ENCODE peak calls at places on chromosome 20, in six cellular contexts. T is gastrocnemius medialis, S is NB4, G is breast epithelium, D is uterus, W is ovary. E is an unnamed sample.

GRCh38 chr20:40489886-40490285 is 199.2 kb downstream of the MAFB start:
- DNase-seq in T (no peak), S (no peak), G (no peak), D (no peak), W (no peak), E (no peak)

GRCh38 chr20:47019106-47019824 is 124.6 kb downstream of the EYA2 start:
- DNase-seq in T (no peak), S (no peak), G (no peak), D (peak; percentile 64), W (no peak), E (no peak)

GRCh38 chr20:21102252-21102609 is 3.9 kb downstream of the LINC00237 start:
- DNase-seq in T (no peak), S (peak; percentile 30), G (no peak), D (no peak), W (no peak), E (no peak)

GRCh38 chr20:17735206-17735804 is 35.5 kb downstream of the BANF2 start:
- DNase-seq in T (no peak), S (no peak), G (no peak), D (no peak), W (no peak), E (no peak)

GRCh38 chr20:33770005-33770404 is 38.2 kb downstream of the ZNF341 start:
- DNase-seq in T (no peak), S (no peak), G (no peak), D (no peak), W (no peak), E (no peak)

GRCh38 chr20:43187476-43188233 is 2.1 kb downstream of the PTPRT start:
- DNase-seq in T (no peak), S (peak; percentile 72), G (peak; percentile 74), D (peak; percentile 60), W (peak; percentile 51), E (peak; percentile 75)

GRCh38 chr20:49245921-49246740 is 26.9 kb downstream of the DDX27 start:
- DNase-seq in T (no peak), S (peak; percentile 68), G (no peak), D (no peak), W (no peak), E (peak; percentile 35)

GRCh38 chr20:44615169-44615791 is 32.9 kb downstream of the PKIG start:
- DNase-seq in T (no peak), S (no peak), G (no peak), D (no peak), W (peak; percentile 42), E (no peak)

GRCh38 chr20:10111144-10111771 is 76.5 kb downstream of the ANKEF1 start:
- DNase-seq in T (no peak), S (no peak), G (no peak), D (no peak), W (no peak), E (no peak)

GRCh38 chr20:48329676-48330644 is 497.8 kb downstream of the PREX1 start:
- DNase-seq in T (no peak), S (peak; percentile 38), G (no peak), D (no peak), W (no peak), E (no peak)

DNA sequence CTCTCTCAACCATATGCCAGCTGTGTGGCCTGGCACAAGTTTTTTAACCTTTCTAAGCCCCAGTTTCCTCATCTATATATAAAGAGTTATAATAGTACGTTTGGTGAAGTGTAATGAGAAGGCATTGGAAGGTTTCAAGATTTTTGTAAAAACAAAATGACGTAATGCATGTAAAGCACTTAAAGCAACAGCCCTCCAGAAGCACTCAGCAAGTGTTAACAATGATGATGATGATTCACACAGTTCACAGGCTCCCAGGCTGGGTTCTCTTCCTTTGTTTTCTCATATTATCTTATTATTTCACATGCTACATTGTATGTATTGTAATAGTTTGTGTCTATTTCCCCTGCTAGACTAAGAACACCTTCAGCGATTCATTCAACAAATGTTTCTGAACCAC is 6.2 kb downstream of the CEP250 start:
- DNase-seq in T (no peak), S (no peak), G (no peak), D (no peak), W (no peak), E (no peak)
- TF ChIP-seq POLR2A in T (no peak), S (no peak), G (no peak), D (no peak), W (no peak), E (no peak)

DNA sequence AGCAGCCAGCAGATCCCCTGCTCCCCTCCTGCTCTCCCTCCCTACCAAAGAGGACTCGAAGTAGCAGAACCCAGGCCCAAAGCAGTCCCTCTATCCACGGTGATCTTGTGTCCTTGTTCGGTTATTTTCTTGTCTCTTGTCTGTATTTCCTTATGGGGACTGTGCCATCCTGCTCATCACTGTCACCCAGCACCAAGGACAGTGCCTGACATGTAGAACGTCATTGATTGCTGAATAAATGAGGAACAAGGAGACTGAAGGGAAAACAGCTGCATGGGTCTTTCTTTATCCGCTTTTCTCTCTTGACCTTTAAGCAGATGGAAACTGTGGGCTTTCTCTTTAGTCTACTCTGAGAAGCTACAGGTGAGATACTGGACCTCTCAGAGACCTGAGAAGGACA is 29.4 kb upstream of the ZNF831 start:
- DNase-seq in T (no peak), S (peak; percentile 61), G (no peak), D (no peak), W (no peak), E (no peak)
- TF ChIP-seq POLR2A in T (no peak), S (no peak), G (no peak), D (no peak), W (no peak), E (no peak)

GRCh38 chr20:62861732-62862336 is at the start of gene TCFL5:
- DNase-seq in T (peak; percentile 82), S (peak; percentile 89), G (peak; percentile 78), D (peak; percentile 92), W (peak; percentile 91), E (peak; percentile 83)
- TF ChIP-seq POLR2A in T (no peak), S (peak; percentile 47), G (no peak), D (peak; percentile 18), W (no peak), E (no peak)

GRCh38 chr20:6630494-6630893 is 137.0 kb upstream of the BMP2 start:
- DNase-seq in T (no peak), S (no peak), G (no peak), D (no peak), W (no peak), E (no peak)
- TF ChIP-seq POLR2A in T (no peak), S (no peak), G (no peak), D (no peak), W (no peak), E (no peak)

DNA sequence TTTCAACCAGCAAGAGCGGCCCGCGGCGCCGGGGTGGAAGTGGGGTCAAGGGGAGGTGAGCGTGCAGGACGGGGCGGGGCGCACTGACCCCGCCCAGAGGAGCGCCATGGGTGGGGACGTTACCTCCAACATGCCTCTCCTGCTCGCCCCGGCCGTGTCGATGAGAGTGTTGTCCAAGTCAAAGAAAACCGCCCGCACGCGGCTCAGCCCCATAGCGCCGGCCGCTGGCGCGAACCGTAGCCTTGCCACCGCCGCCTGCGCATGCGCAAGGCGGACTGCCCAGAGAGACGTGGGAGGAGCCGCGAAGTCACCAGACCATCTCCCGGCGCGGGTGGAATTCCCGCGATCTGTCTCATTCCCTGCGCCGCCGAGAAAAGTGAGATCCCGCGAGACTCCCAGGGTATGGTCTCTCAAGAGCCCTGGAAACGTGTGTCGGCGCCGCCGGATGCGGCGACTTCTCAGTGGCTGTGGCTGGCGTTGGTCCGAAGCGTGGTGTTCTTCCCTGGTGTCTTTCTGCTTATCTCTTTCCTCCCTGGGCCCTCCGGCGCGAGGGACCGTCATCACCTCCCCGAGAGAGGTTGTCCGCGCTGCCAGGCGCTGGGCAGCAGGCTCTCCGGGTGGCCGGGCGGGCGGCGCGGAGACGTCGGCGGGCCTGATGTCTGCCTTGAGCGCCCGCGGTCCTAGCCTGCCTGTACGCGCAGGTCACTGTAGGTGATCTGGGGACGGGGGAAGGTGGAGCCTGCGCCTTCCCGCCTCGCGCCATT is at the start of gene NANP:
- DNase-seq in T (peak; percentile 91), S (peak; percentile 97), G (peak; percentile 96), D (peak; percentile 97), W (peak; percentile 97), E (peak; percentile 90)
- TF ChIP-seq POLR2A in T (peak; percentile 79), S (peak; percentile 90), G (peak; percentile 48), D (peak; percentile 62), W (peak; percentile 75), E (peak; percentile 96)

DNA sequence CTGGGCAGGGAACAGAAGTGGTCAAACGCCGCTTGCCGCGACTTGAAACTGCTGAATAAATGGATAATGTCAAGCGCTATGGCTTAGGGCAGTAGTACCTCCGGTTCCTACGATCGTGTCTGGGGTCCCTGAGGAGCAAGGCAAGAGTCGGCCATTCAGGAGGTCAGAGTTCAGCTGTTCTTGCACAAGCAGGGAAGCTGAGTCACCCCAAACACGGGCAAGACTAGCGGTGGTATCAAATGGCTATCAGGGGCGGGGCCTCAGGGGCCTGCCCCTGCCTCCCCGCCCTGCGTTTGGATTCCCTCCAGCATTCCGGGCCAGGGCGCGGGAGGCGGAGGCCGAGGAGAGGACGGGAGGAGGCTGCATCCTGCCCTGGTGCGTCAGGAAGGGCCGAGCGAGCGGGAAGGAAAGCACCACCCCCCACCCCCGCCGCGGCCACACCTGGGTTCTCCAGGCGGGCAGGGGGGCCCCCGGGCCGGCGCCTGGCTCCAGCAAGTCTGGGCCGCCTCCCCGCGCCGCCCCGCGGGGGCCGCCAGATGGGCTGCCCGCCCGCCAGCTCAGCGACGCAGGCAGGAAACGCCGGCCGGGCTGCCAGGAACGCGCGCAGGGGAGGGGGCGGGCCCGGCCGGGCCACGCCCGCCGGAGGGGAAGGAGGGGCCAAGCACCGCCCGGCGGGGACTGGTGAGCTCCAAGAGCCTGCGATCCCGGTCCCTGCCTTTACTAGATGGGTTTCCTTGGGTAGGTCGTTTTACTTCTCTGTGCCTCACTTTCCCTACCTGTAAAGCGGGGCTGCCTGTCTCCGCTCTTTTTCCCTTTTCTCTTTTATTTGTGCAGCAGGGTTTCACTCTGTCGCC is 32.2 kb upstream of the ID1 start:
- DNase-seq in T (peak; percentile 96), S (peak; percentile 98), G (peak; percentile 94), D (peak; percentile 97), W (peak; percentile 98), E (peak; percentile 88)
- TF ChIP-seq POLR2A in T (peak; percentile 86), S (peak; percentile 68), G (no peak), D (peak; percentile 67), W (peak; percentile 74), E (peak; percentile 48)

DNA sequence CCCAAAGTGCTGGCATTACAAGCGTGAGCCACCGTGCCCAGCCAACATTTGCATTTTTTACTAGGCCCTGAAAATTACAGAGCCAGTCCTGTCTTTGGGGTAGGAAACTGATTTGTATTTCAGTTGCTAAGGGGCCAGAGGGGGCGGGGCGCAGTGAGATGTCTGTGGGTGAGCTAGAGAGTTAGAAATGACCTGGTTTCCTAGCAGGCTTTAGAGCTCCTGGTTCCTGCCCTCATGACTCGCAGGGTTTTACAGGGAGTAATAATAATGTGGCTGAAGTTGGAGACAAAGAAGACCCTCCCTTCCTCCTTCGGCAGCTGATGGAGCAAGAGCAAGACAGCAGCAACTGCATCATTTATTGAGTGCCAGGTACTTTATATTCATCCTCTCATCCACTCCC is 131.5 kb downstream of the TFAP2C start:
- DNase-seq in T (no peak), S (no peak), G (no peak), D (no peak), W (no peak), E (no peak)
- TF ChIP-seq POLR2A in T (no peak), S (no peak), G (no peak), D (no peak), W (no peak), E (no peak)

E was measured in GM12891.